ENCODE peak calls at places on chromosomes 12 and 14, in seven cellular contexts. N, R, S, K, J, E and M are unnamed samples.

GRCh38 chr12:28998662-28999120 is 150.4 kb upstream of the FAR2 start:
- DNase-seq in J (peak), N (peak), E (no peak), K (no peak), R (peak), S (no peak), M (no peak)

GRCh38 chr12:111453071-111453989 is 47.6 kb downstream of the SH2B3 start:
- DNase-seq in N (no peak), S (no peak), K (no peak), E (no peak), J (no peak), R (no peak), M (no peak)

GRCh38 chr14:102914474-102915291 is 7.8 kb upstream of the AMN start:
- DNase-seq in K (no peak), J (no peak), E (no peak), S (no peak), R (no peak), N (no peak), M (no peak)

GRCh38 chr12:823043-823698 is 70.8 kb downstream of the WNK1 start:
- DNase-seq in N (no peak), E (no peak), R (peak), K (no peak), J (no peak), S (no peak), M (no peak)

GRCh38 chr12:32134144-32134888 is 27.7 kb downstream of the BICD1 start:
- DNase-seq in K (no peak), N (peak), S (no peak), R (peak), E (no peak), J (peak), M (no peak)

GRCh38 chr12:62814243-62814642 is 120.7 kb downstream of the PPM1H start:
- DNase-seq in R (no peak), S (no peak), E (no peak), K (no peak), J (no peak), N (no peak), M (no peak)

GRCh38 chr12:26158078-26158764 is 33.4 kb upstream of the BHLHE41 start:
- DNase-seq in K (no peak), E (no peak), N (no peak), R (peak), J (peak), S (no peak), M (no peak)

GRCh38 chr14:105761842-105762241 is 235.5 kb downstream of the TMEM121 start:
- DNase-seq in N (no peak), R (no peak), J (no peak), K (no peak), S (no peak), E (no peak), M (no peak)

GRCh38 chr12:15863258-15863835 is 18.8 kb upstream of the STRAP start:
- DNase-seq in J (no peak), K (peak), S (no peak), N (no peak), R (no peak), E (no peak), M (no peak)

GRCh38 chr14:67749341-67750110 is 47.8 kb downstream of the RDH12 start:
- DNase-seq in S (no peak), N (peak), J (no peak), K (no peak), R (no peak), E (no peak), M (peak)

GRCh38 chr12:42696424-42697149 is 107.0 kb upstream of the PRICKLE1 start:
- DNase-seq in S (peak), J (no peak), R (no peak), K (no peak), N (peak), E (no peak), M (no peak)

GRCh38 chr12:7929069-7929792 is 6.8 kb downstream of the SLC2A3 start:
- DNase-seq in J (no peak), K (no peak), E (no peak), S (no peak), N (no peak), R (no peak), M (no peak)

GRCh38 chr12:7917392-7918267 is 18.4 kb downstream of the SLC2A3 start:
- DNase-seq in E (no peak), J (no peak), N (no peak), K (no peak), R (no peak), S (no peak), M (no peak)

GRCh38 chr12:7927470-7927869 is 8.5 kb downstream of the SLC2A3 start:
- DNase-seq in J (no peak), E (no peak), N (no peak), S (no peak), R (no peak), K (no peak), M (no peak)

DNA sequence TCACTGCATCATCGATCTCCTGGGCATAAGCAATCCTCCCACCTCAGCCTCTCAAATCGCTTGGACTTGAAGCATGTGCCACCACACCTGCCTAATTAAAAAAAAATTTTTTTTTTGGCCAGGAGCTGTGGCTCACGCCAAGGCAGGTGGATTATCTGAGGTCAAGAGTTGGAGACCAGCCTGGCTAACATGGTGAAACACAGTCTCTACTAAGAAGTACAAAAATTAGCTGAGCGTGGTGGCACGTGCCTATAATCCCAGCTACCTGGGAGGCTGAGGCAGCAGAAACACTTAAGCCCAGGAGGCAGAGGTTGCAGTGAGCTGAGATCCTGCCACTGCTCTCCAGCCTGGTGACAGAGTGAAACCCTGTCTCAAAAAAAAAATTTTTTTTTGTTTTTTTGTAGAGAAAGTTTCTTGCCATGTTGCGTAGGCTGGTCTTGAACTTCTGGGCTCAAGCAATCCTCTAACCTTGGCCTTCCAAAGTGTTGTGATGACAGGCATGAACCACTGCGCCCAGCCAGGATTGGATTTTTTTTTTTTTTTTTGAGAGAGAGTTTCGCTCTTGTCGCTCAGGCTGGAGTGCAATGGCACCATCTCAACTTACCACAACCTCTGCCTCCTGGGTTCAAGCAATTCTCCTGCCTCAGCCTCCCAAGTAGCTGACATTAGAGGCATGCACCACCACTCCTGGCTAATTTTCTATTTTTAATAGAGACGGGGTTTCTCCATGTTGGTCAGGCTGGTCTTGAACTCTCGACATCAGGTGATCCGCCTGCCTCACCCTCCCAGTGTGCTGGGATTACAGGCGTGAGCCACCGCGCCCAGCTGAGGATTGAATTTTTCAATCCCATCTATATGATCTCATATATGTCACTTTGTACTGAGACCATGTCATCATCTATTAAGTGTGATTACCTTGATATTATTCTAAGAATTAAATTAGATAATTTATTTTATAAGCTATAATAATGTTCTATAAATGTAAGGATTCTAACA is 12.4 kb downstream of the SLC2A3 start:
- DNase-seq in R (no peak), S (no peak), J (no peak), N (no peak), K (no peak), E (no peak), M (no peak)
- TF ChIP-seq CTCF in R (no peak), S (no peak), J (no peak), N (no peak), K (no peak), E (no peak), M (no peak)

DNA sequence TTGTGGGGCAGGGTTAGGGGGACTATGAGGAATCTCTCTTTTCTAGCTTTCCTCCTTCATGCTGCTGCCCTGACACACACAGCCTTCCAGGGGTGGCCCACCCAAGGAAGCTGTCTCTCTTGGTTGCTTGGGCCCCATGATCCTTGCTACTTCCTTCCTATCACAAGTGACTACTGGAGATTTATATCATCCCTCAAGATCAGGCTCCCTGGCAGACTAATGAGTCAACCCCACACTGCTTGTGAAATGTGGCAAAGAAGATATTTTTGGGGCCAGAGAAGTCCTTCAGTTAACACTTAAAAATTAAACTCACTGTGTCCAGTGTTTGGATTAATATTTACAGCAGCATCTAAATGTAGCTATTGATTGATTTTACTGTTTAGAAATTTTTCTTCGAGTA is 1.5 kb downstream of the OR4E1 start:
- DNase-seq in E (no peak), K (no peak), R (no peak), S (no peak), J (no peak), N (peak), M (no peak)
- TF ChIP-seq CTCF in E (no peak), K (no peak), R (no peak), S (no peak), J (no peak), N (no peak), M (no peak)

GRCh38 chr14:64878775-64879634 is 702 bp downstream of the SPTB start:
- DNase-seq in J (no peak), K (peak), E (peak), N (no peak), S (peak), R (peak), M (no peak)
- TF ChIP-seq CTCF in J (no peak), K (no peak), E (no peak), N (no peak), S (no peak), R (no peak), M (no peak)

DNA sequence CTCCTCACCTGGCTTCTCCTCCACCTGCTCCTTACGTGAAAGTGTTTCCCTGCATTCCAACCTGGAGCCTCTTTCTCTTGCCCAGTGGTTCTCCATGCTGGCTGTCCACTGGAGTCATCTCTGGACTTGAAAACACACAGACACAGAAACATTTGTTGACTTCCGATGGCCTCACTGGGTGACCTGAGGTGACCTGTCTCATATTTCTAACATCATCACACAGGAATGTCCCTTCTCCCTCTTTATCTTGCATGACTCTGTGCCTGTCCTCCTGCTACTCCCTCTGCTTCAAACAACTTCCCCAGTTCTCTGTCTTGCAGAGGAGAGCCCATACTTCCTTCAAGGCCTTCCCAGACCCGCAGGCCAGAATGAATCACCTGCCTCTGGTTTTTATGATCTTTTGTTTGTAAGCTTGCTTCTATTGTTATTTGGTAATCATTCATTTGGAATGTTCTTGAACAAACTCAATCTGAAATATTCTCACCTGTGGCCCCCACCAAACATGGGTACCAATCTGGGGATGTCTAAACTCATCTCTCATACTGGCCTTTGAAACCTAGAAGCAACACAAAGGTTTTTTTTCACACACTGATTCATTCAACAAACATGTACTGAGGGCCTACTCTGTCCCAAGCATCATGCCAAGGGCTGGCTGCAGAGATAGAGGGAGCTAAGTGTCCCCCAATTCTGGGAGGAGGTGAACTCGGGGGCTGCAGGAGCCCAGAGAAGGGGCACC is 9.7 kb upstream of the RIN3 start:
- DNase-seq in N (peak), E (no peak), R (no peak), J (no peak), K (no peak), S (no peak), M (no peak)
- TF ChIP-seq CTCF in N (no peak), E (no peak), R (no peak), J (no peak), K (no peak), S (no peak), M (no peak)

GRCh38 chr12:9323144-9323681 is 115.0 kb upstream of the PZP start:
- DNase-seq in S (no peak), E (no peak), K (no peak), R (no peak), J (no peak), N (no peak), M (no peak)

GRCh38 chr12:9319842-9320173 is 111.6 kb upstream of the PZP start:
- DNase-seq in E (no peak), R (no peak), N (no peak), J (no peak), K (no peak), S (no peak), M (no peak)

DNA sequence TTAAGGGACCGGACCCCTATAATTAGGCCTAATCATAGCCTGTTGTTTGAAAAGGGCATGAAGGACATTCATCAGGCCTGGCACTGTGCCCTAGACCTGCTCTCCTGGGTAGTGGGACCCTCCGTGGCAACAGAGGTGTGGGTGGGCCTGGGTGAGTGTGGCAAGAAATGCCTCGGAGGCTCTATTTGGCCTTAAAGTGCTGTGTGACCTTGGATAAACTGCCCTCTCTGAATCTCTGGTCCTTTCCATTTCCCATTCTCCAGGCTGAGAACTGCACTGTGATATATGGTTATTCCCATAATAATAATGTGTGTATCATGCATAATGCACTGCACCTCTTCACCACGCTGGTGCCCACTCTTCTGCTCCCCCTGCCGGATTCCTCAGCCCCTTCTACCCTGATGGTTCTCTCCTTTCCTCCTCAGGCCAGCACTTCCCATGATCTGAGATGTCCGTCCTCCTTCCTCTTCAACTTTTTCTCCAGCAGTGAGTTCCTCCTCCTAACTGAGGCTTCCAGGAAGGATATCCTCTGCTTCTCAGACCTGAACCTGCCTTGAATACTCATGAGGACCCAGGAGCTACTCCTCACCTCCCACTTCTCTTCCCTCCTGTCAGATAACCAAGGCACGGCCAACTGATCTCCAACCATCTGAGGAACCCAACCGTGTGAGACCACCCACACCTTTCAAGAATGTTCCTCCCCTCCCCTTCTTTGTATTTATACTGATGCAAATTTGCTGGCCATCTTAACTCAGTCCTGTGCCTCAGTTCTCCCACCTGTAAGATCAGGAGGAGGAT is 111.0 kb upstream of the PZP start:
- DNase-seq in R (peak), S (no peak), K (no peak), N (peak), E (no peak), J (no peak), M (no peak)
- TF ChIP-seq CTCF in R (no peak), S (no peak), K (no peak), N (peak), E (no peak), J (no peak), M (peak)

DNA sequence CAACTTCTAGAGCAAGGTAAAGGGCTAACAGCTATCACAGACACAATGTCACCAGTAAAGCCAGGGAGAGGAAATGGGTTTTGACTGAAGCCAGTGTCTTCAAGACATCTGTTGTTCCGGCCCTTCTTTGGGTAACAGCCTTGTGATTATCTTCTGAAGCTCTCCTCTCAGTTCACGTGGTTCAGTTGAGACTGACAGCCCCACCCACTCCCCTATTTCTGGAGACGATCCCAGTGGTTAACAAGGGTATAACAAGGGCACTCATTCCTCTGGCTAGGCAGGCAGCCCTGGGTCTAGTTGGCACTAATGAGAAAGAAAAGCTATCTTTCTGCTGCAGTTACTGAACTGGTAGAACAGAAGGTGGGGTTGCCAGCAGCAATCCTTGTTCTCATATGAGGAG is 6.9 kb downstream of the GNPTAB start:
- DNase-seq in S (no peak), N (peak), J (peak), K (peak), R (peak), E (peak), M (no peak)
- TF ChIP-seq CTCF in S (peak), N (no peak), J (peak), K (no peak), R (peak), E (peak), M (no peak)

GRCh38 chr12:130111965-130112496 is 50.2 kb upstream of the FZD10 start:
- DNase-seq in J (no peak), K (no peak), N (no peak), E (no peak), S (no peak), R (no peak), M (no peak)
- TF ChIP-seq CTCF in J (no peak), K (no peak), N (no peak), E (no peak), S (no peak), R (no peak), M (no peak)

DNA sequence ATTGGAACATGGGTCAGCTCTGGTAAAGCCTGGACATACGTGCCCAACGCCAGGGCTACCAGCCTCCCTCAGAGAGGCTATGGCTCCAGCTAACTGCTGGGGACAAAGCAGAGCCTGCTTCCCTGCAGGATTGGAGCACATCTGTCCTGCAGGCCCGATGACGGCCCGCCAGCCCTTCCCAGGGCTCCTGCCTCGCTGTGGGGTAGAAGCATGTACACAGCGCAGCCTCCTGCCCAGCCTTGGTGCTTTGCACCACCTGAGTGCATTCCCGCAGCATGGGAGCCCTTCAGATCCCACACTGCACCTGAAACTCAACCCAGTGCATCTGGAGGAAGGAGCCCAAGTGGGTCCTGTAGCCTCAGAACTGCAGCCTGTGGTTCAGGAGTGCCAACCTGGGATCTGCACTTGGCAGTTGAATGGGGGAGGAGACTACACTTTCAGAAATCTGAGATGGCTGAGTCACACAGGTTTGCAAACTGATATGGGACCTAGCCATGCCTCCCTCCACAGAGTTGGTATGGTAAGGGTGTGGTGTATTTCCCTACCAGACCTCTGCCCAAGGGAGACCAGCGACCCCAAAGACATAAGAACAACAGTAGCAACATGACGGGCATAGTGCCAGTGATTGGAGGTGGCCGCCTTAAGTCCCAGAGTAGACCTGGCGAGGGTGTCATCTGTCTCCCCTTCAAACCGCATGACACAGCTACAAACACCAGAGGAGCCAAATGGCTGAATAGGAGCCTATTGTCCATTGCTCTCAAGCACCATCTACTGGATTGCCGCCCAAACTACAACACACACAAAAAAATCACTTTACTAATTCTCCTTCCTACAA is 273.9 kb upstream of the MIS18BP1 start:
- DNase-seq in R (peak), K (peak), N (no peak), J (peak), E (peak), S (peak), M (peak)
- TF ChIP-seq CTCF in R (peak), K (peak), N (peak), J (peak), E (peak), S (peak), M (peak)

GRCh38 chr12:78684419-78684818 is 180.2 kb upstream of the SYT1 start:
- DNase-seq in J (no peak), N (no peak), K (no peak), E (no peak), S (no peak), R (no peak), M (no peak)

GRCh38 chr12:78683031-78683430 is 181.5 kb upstream of the SYT1 start:
- DNase-seq in R (no peak), N (peak), E (no peak), S (no peak), K (no peak), J (peak), M (no peak)

GRCh38 chr12:78680596-78680995 is 184.0 kb upstream of the SYT1 start:
- DNase-seq in N (no peak), S (no peak), E (no peak), J (peak), K (no peak), R (no peak), M (no peak)

GRCh38 chr12:78683626-78684025 is 180.9 kb upstream of the SYT1 start:
- DNase-seq in S (no peak), R (no peak), J (no peak), N (no peak), E (no peak), K (no peak), M (no peak)
- TF ChIP-seq CTCF in S (no peak), R (no peak), J (no peak), N (no peak), E (no peak), K (no peak), M (no peak)